ENCODE peak calls at places on chromosomes 13 and 19, in four cellular contexts. One of them, this sample, is unnamed.

GRCh38 chr19:39064405-39064804 is 19.8 kb upstream of the ACP7 start:
- DNase-seq in activated CD8-positive, alpha-beta memory T cell treated with anti-CD3 and anti-CD28 coated beads for 1 hour: no peak
- DNase-seq in ELR: no peak
- DNase-seq in T-helper 1 cell: no peak
- DNase-seq in this sample: no peak

GRCh38 chr19:38734426-38735256 is 9.6 kb downstream of the CAPN12 start:
- DNase-seq in activated CD8-positive, alpha-beta memory T cell treated with anti-CD3 and anti-CD28 coated beads for 1 hour: no peak
- DNase-seq in ELR: peak; percentile 57
- DNase-seq in T-helper 1 cell: peak; percentile 69
- DNase-seq in this sample: peak; percentile 35

GRCh38 chr19:55689366-55690108 is 14.5 kb downstream of the EPN1 start:
- DNase-seq in activated CD8-positive, alpha-beta memory T cell treated with anti-CD3 and anti-CD28 coated beads for 1 hour: no peak
- DNase-seq in ELR: no peak
- DNase-seq in T-helper 1 cell: no peak
- DNase-seq in this sample: no peak

GRCh38 chr13:42946927-42947326 is 45.1 kb downstream of the EPSTI1 start:
- DNase-seq in activated CD8-positive, alpha-beta memory T cell treated with anti-CD3 and anti-CD28 coated beads for 1 hour: no peak
- DNase-seq in ELR: no peak
- DNase-seq in T-helper 1 cell: no peak
- DNase-seq in this sample: no peak

GRCh38 chr13:26482451-26483197 is 74.9 kb upstream of the WASF3 start:
- DNase-seq in activated CD8-positive, alpha-beta memory T cell treated with anti-CD3 and anti-CD28 coated beads for 1 hour: peak; percentile 33
- DNase-seq in ELR: peak; percentile 81
- DNase-seq in T-helper 1 cell: peak; percentile 65
- DNase-seq in this sample: peak; percentile 82

GRCh38 chr13:37617162-37617561 is 18.6 kb upstream of the POSTN start:
- DNase-seq in activated CD8-positive, alpha-beta memory T cell treated with anti-CD3 and anti-CD28 coated beads for 1 hour: no peak
- DNase-seq in ELR: peak; percentile 90
- DNase-seq in T-helper 1 cell: no peak
- DNase-seq in this sample: peak; percentile 39

GRCh38 chr13:113153810-113154748 is 4.4 kb upstream of the PROZ start:
- DNase-seq in activated CD8-positive, alpha-beta memory T cell treated with anti-CD3 and anti-CD28 coated beads for 1 hour: peak; percentile 71
- DNase-seq in ELR: peak; percentile 77
- DNase-seq in T-helper 1 cell: peak; percentile 51
- DNase-seq in this sample: peak; percentile 50

GRCh38 chr13:98672947-98673545 is 79.4 kb downstream of the SLC15A1 start:
- DNase-seq in activated CD8-positive, alpha-beta memory T cell treated with anti-CD3 and anti-CD28 coated beads for 1 hour: peak; percentile 11
- DNase-seq in ELR: peak; percentile 78
- DNase-seq in T-helper 1 cell: peak; percentile 45
- DNase-seq in this sample: peak; percentile 79

GRCh38 chr13:41668130-41668757 is 210.9 kb downstream of the RGCC start:
- DNase-seq in activated CD8-positive, alpha-beta memory T cell treated with anti-CD3 and anti-CD28 coated beads for 1 hour: no peak
- DNase-seq in ELR: peak; percentile 89
- DNase-seq in T-helper 1 cell: peak; percentile 73
- DNase-seq in this sample: peak; percentile 84

GRCh38 chr13:32840840-32841713 is 175.1 kb upstream of the KL start:
- DNase-seq in activated CD8-positive, alpha-beta memory T cell treated with anti-CD3 and anti-CD28 coated beads for 1 hour: no peak
- DNase-seq in ELR: no peak
- DNase-seq in T-helper 1 cell: peak; percentile 71
- DNase-seq in this sample: no peak

GRCh38 chr13:80083516-80084085 is 257.3 kb downstream of the SPRY2 start:
- DNase-seq in activated CD8-positive, alpha-beta memory T cell treated with anti-CD3 and anti-CD28 coated beads for 1 hour: no peak
- DNase-seq in ELR: peak; percentile 16
- DNase-seq in T-helper 1 cell: no peak
- DNase-seq in this sample: no peak

GRCh38 chr19:35521124-35521743 is 6.9 kb downstream of the SBSN start:
- DNase-seq in activated CD8-positive, alpha-beta memory T cell treated with anti-CD3 and anti-CD28 coated beads for 1 hour: no peak
- DNase-seq in ELR: no peak
- DNase-seq in T-helper 1 cell: no peak
- DNase-seq in this sample: no peak

GRCh38 chr19:13961826-13962737 is 9.8 kb downstream of the DCAF15 start:
- DNase-seq in activated CD8-positive, alpha-beta memory T cell treated with anti-CD3 and anti-CD28 coated beads for 1 hour: no peak
- DNase-seq in ELR: peak; percentile 30
- DNase-seq in T-helper 1 cell: no peak
- DNase-seq in this sample: no peak

GRCh38 chr19:45939792-45940514 is 25.4 kb upstream of the NANOS2 start:
- DNase-seq in activated CD8-positive, alpha-beta memory T cell treated with anti-CD3 and anti-CD28 coated beads for 1 hour: no peak
- DNase-seq in ELR: no peak
- DNase-seq in T-helper 1 cell: no peak
- DNase-seq in this sample: no peak